ENCODE peak calls at places on chromosomes 13 and 19, in eight cellular contexts. O, L, W, J, Q, T, N and E are unnamed samples.

GRCh38 chr13:22839554-22840286 is 341.1 kb upstream of the SGCG start:
- DNase-seq in T (no peak), W (no peak), Q (no peak), J (no peak), N (no peak), O (no peak), L (no peak), E (no peak)

GRCh38 chr13:36362251-36362650 is 16.1 kb upstream of the SPART start:
- DNase-seq in Q (no peak), O (peak; percentile 91), L (no peak), N (no peak), T (no peak), W (no peak), J (no peak), E (peak; percentile 96)

GRCh38 chr19:48616041-48616436 is 1.2 kb upstream of the FAM83E start:
- DNase-seq in L (no peak), N (no peak), W (no peak), T (peak; percentile 61), O (no peak), Q (peak; percentile 3), J (no peak), E (no peak)

GRCh38 chr19:17103177-17103576 is 27.6 kb downstream of the MYO9B start:
- DNase-seq in J (no peak), W (peak; percentile 86), L (no peak), Q (no peak), N (no peak), T (no peak), O (peak; percentile 45), E (peak; percentile 52)

GRCh38 chr13:110646442-110647364 is 31.4 kb downstream of the NAXD start:
- DNase-seq in Q (no peak), O (no peak), W (peak; percentile 54), J (no peak), L (no peak), N (no peak), T (no peak), E (no peak)

GRCh38 chr19:8046569-8047165 is 5.9 kb upstream of the CCL25 start:
- DNase-seq in J (no peak), L (no peak), T (no peak), O (no peak), W (peak; percentile 3), N (no peak), Q (no peak), E (no peak)

GRCh38 chr19:47711652-47712239 is 1.5 kb upstream of the EHD2 start:
- DNase-seq in L (no peak), W (peak; percentile 19), Q (no peak), N (no peak), T (no peak), O (no peak), J (no peak), E (no peak)

GRCh38 chr13:62767473-62767872 is 1351.8 kb upstream of the PCDH20 start:
- DNase-seq in N (no peak), T (no peak), Q (no peak), J (no peak), O (no peak), W (no peak), L (no peak), E (no peak)

GRCh38 chr13:37201081-37201480 is 95.6 kb upstream of the CSNK1A1L start:
- DNase-seq in Q (no peak), J (no peak), W (no peak), O (no peak), N (no peak), T (no peak), L (no peak), E (no peak)

GRCh38 chr19:45826934-45827333 is 11.8 kb upstream of the RSPH6A start:
- DNase-seq in T (no peak), O (no peak), W (no peak), J (no peak), N (no peak), Q (no peak), L (no peak), E (no peak)

GRCh38 chr13:100534911-100535310 is 53.7 kb downstream of the GGACT start:
- DNase-seq in Q (no peak), L (no peak), O (no peak), T (no peak), W (no peak), N (no peak), J (no peak), E (no peak)
- H3K36me3 ChIP-seq in Q (no peaks in the 10 kb centered on the region), L (no peaks in the 10 kb centered on the region), O (no peaks in the 10 kb centered on the region), T (peaks cover 28% of the 10 kb centered on the region), W (no peaks in the 10 kb centered on the region), N (no peaks in the 10 kb centered on the region), J (no peaks in the 10 kb centered on the region), E (no peaks in the 10 kb centered on the region)

GRCh38 chr19:42276284-42276683 is 7.2 kb downstream of the CIC start:
- DNase-seq in W (no peak), O (no peak), Q (no peak), T (peak; percentile 69), J (no peak), L (no peak), N (no peak), E (no peak)
- H3K36me3 ChIP-seq in W (no peaks in the 10 kb centered on the region), O (peaks cover 29% of the 10 kb centered on the region), Q (no peaks in the 10 kb centered on the region), T (peaks cover 32% of the 10 kb centered on the region), J (no peaks in the 10 kb centered on the region), L (peaks cover 6% of the 10 kb centered on the region), N (no peaks in the 10 kb centered on the region), E (no peaks in the 10 kb centered on the region)

DNA sequence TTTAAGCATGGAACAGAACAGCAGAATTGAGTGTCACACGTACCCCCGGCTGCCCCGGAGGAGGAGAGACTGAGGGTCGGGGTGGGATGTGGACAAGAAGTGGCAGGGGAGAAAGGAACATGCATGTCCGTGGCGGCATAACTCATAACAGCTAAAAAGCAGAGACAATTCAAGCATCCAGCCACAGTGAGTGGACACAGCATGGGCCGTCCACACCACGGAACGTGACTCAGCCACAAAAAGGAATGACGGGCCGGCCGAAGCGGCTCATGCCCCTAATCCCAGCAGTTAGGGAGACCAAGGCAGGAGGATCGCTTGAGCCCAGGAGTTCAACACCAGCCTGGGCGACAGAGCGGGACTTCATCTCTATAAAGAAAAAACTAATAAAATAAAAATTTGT is 7.6 kb downstream of the DOHH start:
- DNase-seq in Q (no peak), J (no peak), W (no peak), N (no peak), T (no peak), O (no peak), L (no peak), E (no peak)
- H3K36me3 ChIP-seq in Q (no peaks in the 10 kb centered on the region), J (no peaks in the 10 kb centered on the region), W (peaks cover 8% of the 10 kb centered on the region), N (no peaks in the 10 kb centered on the region), T (peaks cover 70% of the 10 kb centered on the region), O (peaks cover 31% of the 10 kb centered on the region), L (no peaks in the 10 kb centered on the region), E (peaks cover 5% of the 10 kb centered on the region)

GRCh38 chr13:24454100-24454499 is 58.5 kb downstream of the PARP4 start:
- DNase-seq in Q (no peak), W (no peak), J (no peak), T (no peak), L (no peak), O (no peak), N (no peak), E (no peak)

GRCh38 chr13:24456396-24456795 is 56.2 kb downstream of the PARP4 start:
- DNase-seq in T (no peak), L (no peak), W (no peak), N (no peak), O (no peak), J (no peak), Q (no peak), E (no peak)

GRCh38 chr13:24452044-24452443 is 60.5 kb downstream of the PARP4 start:
- DNase-seq in Q (no peak), W (no peak), J (no peak), T (no peak), L (no peak), O (no peak), N (no peak), E (no peak)
- H3K36me3 ChIP-seq in Q (peaks cover 2% of the 10 kb centered on the region), W (peaks cover 4% of the 10 kb centered on the region), J (peaks cover 3% of the 10 kb centered on the region), T (peaks cover 92% of the 10 kb centered on the region), L (peaks cover 40% of the 10 kb centered on the region), O (peaks cover 49% of the 10 kb centered on the region), N (no peaks in the 10 kb centered on the region), E (peaks cover 46% of the 10 kb centered on the region)

DNA sequence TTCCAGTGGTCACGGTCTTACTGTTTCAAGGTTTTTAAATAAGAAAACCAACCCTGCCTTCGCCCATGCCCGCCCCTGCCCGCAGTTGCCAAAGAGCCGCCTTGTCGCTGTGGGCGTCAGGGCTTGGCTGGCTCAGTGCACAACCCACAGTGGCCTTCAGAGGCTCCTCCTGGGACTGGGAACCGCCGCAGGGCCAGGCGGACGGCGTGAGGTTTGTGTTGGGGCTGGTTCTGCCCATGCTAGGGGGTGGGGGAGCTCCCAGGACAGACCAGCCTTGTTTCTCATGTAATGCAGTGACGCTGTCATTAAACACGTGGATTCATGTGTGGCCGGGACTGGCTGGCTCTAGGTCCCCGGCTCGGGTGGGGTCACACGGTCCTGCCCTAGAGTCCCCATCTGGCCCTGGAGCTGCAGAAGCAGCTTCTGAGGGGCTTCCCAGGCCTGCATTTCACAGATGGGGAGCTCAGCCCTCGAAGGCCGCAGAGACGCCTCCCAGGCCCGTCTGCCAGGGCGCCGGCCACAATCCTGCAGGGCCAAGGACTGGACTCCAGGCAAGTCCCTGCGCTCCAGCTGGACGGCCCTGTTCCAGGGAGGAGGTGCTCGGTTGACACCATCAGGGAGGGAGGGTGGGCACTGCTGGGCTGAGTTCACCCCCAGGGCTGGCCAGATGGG is 2.4 kb upstream of the TEKTIP1 start:
- DNase-seq in N (no peak), L (no peak), T (no peak), J (peak; percentile 53), Q (no peak), W (no peak), O (no peak), E (no peak)
- H3K36me3 ChIP-seq in N (no peaks in the 10 kb centered on the region), L (no peaks in the 10 kb centered on the region), T (peaks cover 65% of the 10 kb centered on the region), J (peaks cover 12% of the 10 kb centered on the region), Q (no peaks in the 10 kb centered on the region), W (peaks cover 5% of the 10 kb centered on the region), O (peaks cover 48% of the 10 kb centered on the region), E (no peaks in the 10 kb centered on the region)

DNA sequence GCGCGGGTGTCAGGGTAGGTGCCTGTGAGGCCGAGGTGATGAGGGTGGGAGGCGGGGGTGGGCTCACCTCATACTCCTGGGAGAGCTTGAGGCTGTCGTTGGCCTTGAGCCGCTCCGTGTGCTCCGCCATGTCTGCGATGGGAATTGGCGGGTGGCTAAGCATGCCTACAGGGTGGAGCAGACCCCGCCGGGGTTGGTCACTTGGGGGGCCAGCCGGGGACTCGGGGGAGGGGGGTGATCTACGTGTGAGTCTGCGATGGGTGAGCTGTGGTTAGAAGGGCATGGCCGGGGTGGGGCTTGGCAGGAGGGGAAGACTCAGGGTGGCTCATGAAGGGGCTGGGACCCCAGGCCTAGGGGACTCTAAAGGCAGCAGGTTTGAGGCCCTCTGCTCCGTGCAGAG is 125.2 kb downstream of the PTPRS start:
- DNase-seq in O (no peak), N (no peak), L (no peak), W (peak; percentile 56), T (no peak), Q (no peak), J (no peak), E (no peak)
- H3K36me3 ChIP-seq in O (peaks cover 87% of the 10 kb centered on the region), N (no peaks in the 10 kb centered on the region), L (no peaks in the 10 kb centered on the region), W (peaks cover 71% of the 10 kb centered on the region), T (peaks cover 100% of the 10 kb centered on the region), Q (no peaks in the 10 kb centered on the region), J (peaks cover 8% of the 10 kb centered on the region), E (peaks cover 60% of the 10 kb centered on the region)

GRCh38 chr13:80199585-80200292 is 141.2 kb downstream of the SPRY2 start:
- DNase-seq in Q (no peak), W (no peak), T (no peak), O (no peak), L (no peak), J (no peak), N (no peak), E (no peak)
- H3K36me3 ChIP-seq in Q (no peaks in the 10 kb centered on the region), W (no peaks in the 10 kb centered on the region), T (no peaks in the 10 kb centered on the region), O (no peaks in the 10 kb centered on the region), L (no peaks in the 10 kb centered on the region), J (no peaks in the 10 kb centered on the region), N (no peaks in the 10 kb centered on the region), E (no peaks in the 10 kb centered on the region)